ENCODE peak calls at places on chromosome 16, in five cellular contexts. B is A549; P is substantia nigra; R is CD4-positive, alpha-beta T cell; L is heart left ventricle. M is an unnamed sample.

GRCh38 chr16:69089091-69089912 is 16.2 kb upstream of the HAS3 start:
- DNase-seq in L (no peak), R (no peak), P (no peak), B (no peak), M (no peak)

GRCh38 chr16:17552351-17552750 is 81.6 kb upstream of the XYLT1 start:
- DNase-seq in P (no peak), R (no peak), B (no peak), L (no peak), M (no peak)

GRCh38 chr16:64948056-64948455 is 173.8 kb downstream of the CDH11 start:
- DNase-seq in L (no peak), R (no peak), B (no peak), P (no peak), M (no peak)

GRCh38 chr16:84040206-84040822 is 2.3 kb downstream of the SLC38A8 start:
- DNase-seq in B (no peak), R (no peak), P (no peak), L (no peak), M (no peak)

GRCh38 chr16:4101421-4102275 is 14.6 kb downstream of the ADCY9 start:
- DNase-seq in P (no peak), L (peak), B (no peak), R (no peak), M (no peak)

GRCh38 chr16:11114366-11115164 is 141.4 kb downstream of the SOCS1 start:
- DNase-seq in R (no peak), P (no peak), B (no peak), L (no peak), M (no peak)

GRCh38 chr16:49436181-49436580 is 62.6 kb downstream of the C16orf78 start:
- DNase-seq in B (no peak), L (no peak), P (no peak), R (no peak), M (no peak)

GRCh38 chr16:81392011-81392410 is 52.6 kb upstream of the CMIP start:
- DNase-seq in L (no peak), R (no peak), P (no peak), B (no peak), M (peak)

GRCh38 chr16:11799509-11800384 is 2.7 kb upstream of the ZC3H7A start:
- DNase-seq in L (no peak), B (no peak), P (no peak), R (no peak), M (peak)

GRCh38 chr16:10180042-10180770 is 2.0 kb downstream of the GRIN2A start:
- DNase-seq in L (no peak), P (no peak), R (no peak), B (no peak), M (no peak)

GRCh38 chr16:53695070-53695469 is 8.6 kb downstream of the RPGRIP1L start:
- DNase-seq in B (no peak), R (no peak), L (no peak), P (no peak), M (peak)

GRCh38 chr16:19583665-19584300 is 28.3 kb downstream of the VPS35L start:
- DNase-seq in B (peak), L (no peak), P (no peak), R (no peak), M (no peak)

GRCh38 chr16:79757163-79757562 is 156.6 kb upstream of the MAF start:
- DNase-seq in B (no peak), P (no peak), L (no peak), R (no peak), M (no peak)

GRCh38 chr16:5367960-5368359 is 270.4 kb upstream of the EEF2KMT start:
- DNase-seq in P (no peak), L (no peak), B (no peak), R (no peak), M (no peak)

GRCh38 chr16:20853981-20854620 is 46.1 kb downstream of the DCUN1D3 start:
- DNase-seq in R (no peak), P (no peak), B (no peak), L (no peak), M (no peak)

GRCh38 chr16:552171-552570 is 8.0 kb upstream of the PRR35 start:
- DNase-seq in B (no peak), P (no peak), R (no peak), L (no peak), M (no peak)

GRCh38 chr16:48499822-48500440 is 110.0 kb downstream of the N4BP1 start:
- DNase-seq in R (no peak), P (no peak), B (no peak), L (no peak), M (peak)

GRCh38 chr16:50836121-50836541 is 94.2 kb downstream of the CYLD start:
- DNase-seq in B (no peak), L (no peak), P (peak), R (no peak), M (no peak)

GRCh38 chr16:80637621-80638020 is 96.8 kb downstream of the DYNLRB2 start:
- DNase-seq in R (no peak), P (no peak), L (no peak), B (no peak), M (no peak)

GRCh38 chr16:56549744-56550385 is 15.0 kb upstream of the MT4 start:
- DNase-seq in L (no peak), R (no peak), B (no peak), P (no peak), M (no peak)

GRCh38 chr16:9049241-9049640 is 42.2 kb upstream of the HAPSTR1 start:
- DNase-seq in P (no peak), R (no peak), L (no peak), B (no peak), M (peak)

GRCh38 chr16:7101054-7101453 is 231.6 kb upstream of the RBFOX1 start:
- DNase-seq in B (no peak), R (no peak), L (no peak), P (no peak), M (no peak)
- H3K27ac ChIP-seq in B (no peak), R (no peak), L (no peak), P (no peak), M (no peak)

GRCh38 chr16:2482181-2483107 is 7.5 kb downstream of the TBC1D24 start:
- DNase-seq in B (no peak), L (peak), R (no peak), P (peak), M (no peak)
- H3K27ac ChIP-seq in B (no peak), L (no peak), R (no peak), P (peak), M (no peak)

GRCh38 chr16:86772231-86772510 is 193.8 kb downstream of the FOXL1 start:
- DNase-seq in R (no peak), P (no peak), L (no peak), B (no peak), M (peak)
- H3K27ac ChIP-seq in R (no peak), P (no peak), L (no peak), B (no peak), M (peak)

DNA sequence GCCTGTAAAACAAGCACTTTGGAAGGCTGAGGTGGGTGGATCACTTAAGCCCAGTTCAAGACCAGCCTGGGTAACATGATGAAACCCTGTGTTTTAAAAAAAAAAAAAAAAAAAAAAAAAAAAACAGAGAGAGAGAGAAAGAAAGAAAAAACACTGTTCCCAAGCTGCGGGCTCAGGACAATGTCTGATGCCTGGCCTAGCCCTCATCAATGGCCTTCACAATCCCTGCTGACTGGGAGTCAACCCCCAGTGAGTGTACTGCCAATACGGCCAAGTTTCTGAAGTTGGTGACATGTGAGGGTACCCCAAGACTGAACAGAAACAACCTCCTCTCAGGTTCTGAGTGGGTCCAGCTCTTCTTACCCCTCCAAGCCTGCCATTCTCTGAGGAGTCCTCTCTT is 116.5 kb downstream of the ZNF778 start:
- DNase-seq in B (no peak), L (no peak), P (no peak), R (no peak), M (no peak)
- H3K27ac ChIP-seq in B (peak), L (peak), P (peak), R (no peak), M (no peak)

GRCh38 chr16:57606847-57607501 is 21.5 kb upstream of the ADGRG1 start:
- DNase-seq in L (no peak), B (no peak), R (no peak), P (no peak), M (no peak)
- H3K27ac ChIP-seq in L (no peak), B (peak), R (no peak), P (no peak), M (no peak)

DNA sequence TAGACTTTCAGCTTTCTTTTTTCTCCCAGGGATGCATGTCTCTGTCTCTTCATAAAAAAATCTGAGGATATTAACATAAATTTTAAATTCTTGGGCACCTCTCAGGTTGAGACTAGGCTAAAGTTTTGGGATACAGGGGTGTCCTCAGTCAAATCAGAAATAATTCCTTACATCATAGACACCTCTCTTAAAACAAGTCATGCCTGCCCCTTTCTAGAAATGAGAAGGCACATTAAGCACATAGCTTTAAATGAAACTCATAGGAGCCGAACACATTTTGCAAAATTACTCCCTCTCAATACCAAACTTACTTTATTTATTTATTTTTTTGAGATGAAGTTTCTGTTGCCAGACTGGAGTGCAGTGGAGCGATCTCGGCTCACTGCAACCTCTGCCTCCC is 67.3 kb upstream of the BCAR1 start:
- DNase-seq in B (no peak), L (no peak), R (no peak), P (no peak), M (no peak)
- H3K27ac ChIP-seq in B (no peak), L (no peak), R (no peak), P (no peak), M (peak)

DNA sequence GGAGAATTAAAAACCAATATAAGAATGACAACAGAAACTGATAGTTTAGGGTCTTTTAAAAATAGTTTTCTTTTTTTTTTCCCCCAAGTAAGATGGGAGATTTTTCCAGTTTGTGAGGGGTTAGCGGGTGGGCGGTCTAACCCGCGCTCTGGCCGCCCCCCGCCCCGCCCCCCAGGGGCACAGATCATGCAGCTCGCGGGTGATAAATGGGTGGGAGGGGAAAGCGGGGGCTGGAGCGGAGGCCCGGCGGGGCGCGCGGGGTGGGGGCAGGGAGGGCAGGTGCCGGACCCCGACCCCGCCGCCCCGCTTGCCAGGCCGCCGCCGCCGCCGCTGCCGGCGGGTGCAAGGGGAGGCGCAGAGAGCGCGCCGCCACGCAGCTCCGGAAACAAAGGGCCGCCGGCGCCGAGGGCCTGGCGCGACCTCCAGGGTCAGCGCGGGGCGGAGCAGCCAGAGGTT is 60.1 kb upstream of the GSE1 start:
- DNase-seq in B (no peak), L (no peak), P (no peak), R (no peak), M (no peak)
- H3K27ac ChIP-seq in B (peak), L (peak), P (no peak), R (no peak), M (peak)

GRCh38 chr16:75502916-75503605 is 7.8 kb upstream of the CHST6 start:
- DNase-seq in L (no peak), R (no peak), P (no peak), B (no peak), M (no peak)

GRCh38 chr16:75497558-75497957 is 2.3 kb upstream of the CHST6 start:
- DNase-seq in L (no peak), B (no peak), R (no peak), P (no peak), M (no peak)

GRCh38 chr16:75506107-75506506 is 10.9 kb upstream of the CHST6 start:
- DNase-seq in P (no peak), L (no peak), B (no peak), R (no peak), M (no peak)

GRCh38 chr16:75496546-75496945 is 1.3 kb upstream of the CHST6 start:
- DNase-seq in L (no peak), B (no peak), R (no peak), P (no peak), M (no peak)

DNA sequence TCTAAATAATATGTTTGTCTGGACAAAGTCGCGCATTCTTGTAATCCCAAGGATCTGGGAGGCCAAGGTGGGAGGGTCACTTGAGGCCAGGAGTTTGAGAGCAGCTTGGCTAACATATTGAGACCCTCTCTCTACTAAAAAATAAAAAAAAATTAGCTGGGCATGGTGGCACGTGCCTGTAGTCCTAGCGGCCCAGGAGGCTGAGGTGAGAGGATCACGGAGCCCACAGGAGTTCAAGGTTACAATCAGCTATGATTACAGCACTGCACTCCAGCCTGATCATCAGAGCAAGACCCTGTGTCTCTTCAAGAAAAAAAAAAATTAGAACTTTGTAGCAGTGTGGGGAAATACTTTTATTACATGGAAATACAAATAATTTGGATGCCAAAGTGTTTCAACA is 6.1 kb upstream of the CHST6 start:
- DNase-seq in P (no peak), L (no peak), R (no peak), B (no peak), M (no peak)
- H3K27ac ChIP-seq in P (no peak), L (peak), R (no peak), B (no peak), M (no peak)

GRCh38 chr16:14133907-14134306 is 62.8 kb downstream of the MRTFB start:
- DNase-seq in R (no peak), B (no peak), P (no peak), L (no peak), M (no peak)
- H3K27ac ChIP-seq in R (no peak), B (no peak), P (no peak), L (no peak), M (no peak)

DNA sequence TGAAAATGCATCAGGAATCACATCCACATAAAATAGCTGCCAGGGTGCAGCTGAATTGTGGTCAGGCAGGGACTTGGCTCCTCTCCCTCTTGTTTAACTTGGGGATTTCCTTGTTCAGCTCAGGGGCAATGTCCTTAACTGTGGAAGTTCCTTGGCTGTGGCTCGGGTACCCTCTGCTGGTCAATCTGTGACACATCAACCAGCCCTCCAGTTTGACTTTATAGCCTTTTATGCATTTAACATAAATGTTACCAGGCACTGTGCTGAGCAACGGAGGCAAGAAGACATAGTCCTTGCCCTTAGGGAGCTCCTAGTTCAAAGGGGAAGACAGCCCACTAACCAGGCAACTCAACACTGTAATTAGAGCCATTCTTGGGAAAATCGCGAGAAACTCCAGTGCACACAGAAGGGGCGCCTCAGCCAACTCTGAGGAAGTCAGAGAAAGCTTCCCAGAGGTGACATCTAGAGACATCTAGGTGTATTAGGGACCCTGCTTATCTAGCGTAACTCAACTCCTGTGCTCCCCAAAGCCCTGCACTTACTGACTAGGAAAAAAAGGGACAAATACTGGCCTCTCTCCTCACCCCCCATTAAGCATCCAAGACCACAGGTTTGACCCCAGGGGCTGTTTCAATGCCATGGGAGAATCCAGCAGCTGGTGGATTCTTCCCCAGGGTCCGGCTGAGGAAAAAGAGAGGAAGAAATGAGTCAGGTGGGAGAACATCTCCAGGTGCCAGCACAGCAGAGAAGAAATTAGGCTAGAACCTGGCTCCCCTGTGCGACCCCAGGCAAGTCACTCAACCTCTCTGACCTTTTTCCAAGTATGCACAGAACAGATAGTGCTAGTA is 17.3 kb upstream of the EEF2K start:
- DNase-seq in B (peak), R (peak), P (peak), L (peak), M (peak)
- H3K27ac ChIP-seq in B (peak), R (peak), P (no peak), L (peak), M (no peak)